ENCODE peak calls at places on chromosomes 16 and 17, in seven cellular contexts. One of them, this sample, is unnamed.
A peak's percentile ranks its signal among the peaks of the same experiment; 100 is the strongest.

GRCh38 chr16:78196527-78196926 is 97.1 kb downstream of the WWOX start:
- DNase-seq in GM04504: no peak
- DNase-seq in stimulated activated CD8-positive, alpha-beta memory T cell treated with anti-CD3 and anti-CD28 coated beads, Interleukin-4, amount 100 ng/mL, for 24 hours: no peak
- DNase-seq in HCT116: no peak
- DNase-seq in M059J: no peak
- DNase-seq in CD4-positive, alpha-beta T cell: no peak
- DNase-seq in GOT3: no peak
- DNase-seq in this sample: no peak

GRCh38 chr17:29077320-29077719 is 34.4 kb downstream of the PIPOX start:
- DNase-seq in GM04504: no peak
- DNase-seq in stimulated activated CD8-positive, alpha-beta memory T cell treated with anti-CD3 and anti-CD28 coated beads, Interleukin-4, amount 100 ng/mL, for 24 hours: no peak
- DNase-seq in HCT116: no peak
- DNase-seq in M059J: no peak
- DNase-seq in CD4-positive, alpha-beta T cell: no peak
- DNase-seq in GOT3: no peak
- DNase-seq in this sample: no peak

GRCh38 chr17:43699438-43699756 is 37.7 kb upstream of the MEOX1 start:
- DNase-seq in GM04504: no peak
- DNase-seq in stimulated activated CD8-positive, alpha-beta memory T cell treated with anti-CD3 and anti-CD28 coated beads, Interleukin-4, amount 100 ng/mL, for 24 hours: no peak
- DNase-seq in HCT116: no peak
- DNase-seq in M059J: no peak
- DNase-seq in CD4-positive, alpha-beta T cell: no peak
- DNase-seq in GOT3: no peak
- DNase-seq in this sample: no peak

GRCh38 chr17:76385892-76386786 is 1.7 kb downstream of the SPHK1 start:
- DNase-seq in GM04504: peak; percentile 83
- DNase-seq in stimulated activated CD8-positive, alpha-beta memory T cell treated with anti-CD3 and anti-CD28 coated beads, Interleukin-4, amount 100 ng/mL, for 24 hours: peak; percentile 71
- DNase-seq in HCT116: peak; percentile 68
- DNase-seq in M059J: peak; percentile 82
- DNase-seq in CD4-positive, alpha-beta T cell: peak; percentile 82
- DNase-seq in GOT3: peak; percentile 53
- DNase-seq in this sample: no peak

GRCh38 chr16:52731219-52731875 is 184.4 kb upstream of the TOX3 start:
- DNase-seq in GM04504: no peak
- DNase-seq in stimulated activated CD8-positive, alpha-beta memory T cell treated with anti-CD3 and anti-CD28 coated beads, Interleukin-4, amount 100 ng/mL, for 24 hours: no peak
- DNase-seq in HCT116: no peak
- DNase-seq in M059J: no peak
- DNase-seq in CD4-positive, alpha-beta T cell: no peak
- DNase-seq in GOT3: no peak
- DNase-seq in this sample: no peak

GRCh38 chr17:81519284-81520020 is 6.9 kb upstream of the ACTG1 start:
- DNase-seq in GM04504: no peak
- DNase-seq in stimulated activated CD8-positive, alpha-beta memory T cell treated with anti-CD3 and anti-CD28 coated beads, Interleukin-4, amount 100 ng/mL, for 24 hours: peak; percentile 51
- DNase-seq in HCT116: peak; percentile 80
- DNase-seq in M059J: peak; percentile 49
- DNase-seq in CD4-positive, alpha-beta T cell: peak; percentile 63
- DNase-seq in GOT3: no peak
- DNase-seq in this sample: no peak

GRCh38 chr17:37067555-37068111 is 118.9 kb downstream of the AATF start:
- DNase-seq in GM04504: peak; percentile 67
- DNase-seq in stimulated activated CD8-positive, alpha-beta memory T cell treated with anti-CD3 and anti-CD28 coated beads, Interleukin-4, amount 100 ng/mL, for 24 hours: no peak
- DNase-seq in HCT116: peak; percentile 69
- DNase-seq in M059J: peak; percentile 89
- DNase-seq in CD4-positive, alpha-beta T cell: no peak
- DNase-seq in GOT3: peak; percentile 22
- DNase-seq in this sample: no peak

GRCh38 chr16:68884391-68884790 is 41.1 kb downstream of the TANGO6 start:
- DNase-seq in GM04504: no peak
- DNase-seq in stimulated activated CD8-positive, alpha-beta memory T cell treated with anti-CD3 and anti-CD28 coated beads, Interleukin-4, amount 100 ng/mL, for 24 hours: no peak
- DNase-seq in HCT116: no peak
- DNase-seq in M059J: no peak
- DNase-seq in CD4-positive, alpha-beta T cell: no peak
- DNase-seq in GOT3: no peak
- DNase-seq in this sample: no peak

GRCh38 chr16:52912565-52913173 is 140.0 kb downstream of the CHD9NB start:
- DNase-seq in GM04504: peak; percentile 13
- DNase-seq in stimulated activated CD8-positive, alpha-beta memory T cell treated with anti-CD3 and anti-CD28 coated beads, Interleukin-4, amount 100 ng/mL, for 24 hours: peak; percentile 6
- DNase-seq in HCT116: peak; percentile 55
- DNase-seq in M059J: peak; percentile 61
- DNase-seq in CD4-positive, alpha-beta T cell: no peak
- DNase-seq in GOT3: no peak
- DNase-seq in this sample: peak; percentile 61

GRCh38 chr16:23079683-23080221 is 69.5 kb downstream of the USP31 start:
- DNase-seq in GM04504: no peak
- DNase-seq in stimulated activated CD8-positive, alpha-beta memory T cell treated with anti-CD3 and anti-CD28 coated beads, Interleukin-4, amount 100 ng/mL, for 24 hours: no peak
- DNase-seq in HCT116: no peak
- DNase-seq in M059J: no peak
- DNase-seq in CD4-positive, alpha-beta T cell: no peak
- DNase-seq in GOT3: no peak
- DNase-seq in this sample: no peak

GRCh38 chr16:6880263-6880662 is 452.4 kb upstream of the RBFOX1 start:
- DNase-seq in GM04504: no peak
- DNase-seq in stimulated activated CD8-positive, alpha-beta memory T cell treated with anti-CD3 and anti-CD28 coated beads, Interleukin-4, amount 100 ng/mL, for 24 hours: no peak
- DNase-seq in HCT116: no peak
- DNase-seq in M059J: no peak
- DNase-seq in CD4-positive, alpha-beta T cell: no peak
- DNase-seq in GOT3: no peak
- DNase-seq in this sample: no peak

GRCh38 chr17:52027620-52028019 is 130.9 kb downstream of the CA10 start:
- DNase-seq in GM04504: peak; percentile 43
- DNase-seq in stimulated activated CD8-positive, alpha-beta memory T cell treated with anti-CD3 and anti-CD28 coated beads, Interleukin-4, amount 100 ng/mL, for 24 hours: no peak
- DNase-seq in HCT116: no peak
- DNase-seq in M059J: peak; percentile 56
- DNase-seq in CD4-positive, alpha-beta T cell: no peak
- DNase-seq in GOT3: no peak
- DNase-seq in this sample: no peak

GRCh38 chr16:27349276-27349675 is 35.5 kb downstream of the IL4R start:
- DNase-seq in GM04504: no peak
- DNase-seq in stimulated activated CD8-positive, alpha-beta memory T cell treated with anti-CD3 and anti-CD28 coated beads, Interleukin-4, amount 100 ng/mL, for 24 hours: no peak
- DNase-seq in HCT116: no peak
- DNase-seq in M059J: no peak
- DNase-seq in CD4-positive, alpha-beta T cell: no peak
- DNase-seq in GOT3: no peak
- DNase-seq in this sample: no peak

GRCh38 chr16:89467382-89467781 is 23.0 kb downstream of the ANKRD11 start:
- DNase-seq in GM04504: no peak
- DNase-seq in stimulated activated CD8-positive, alpha-beta memory T cell treated with anti-CD3 and anti-CD28 coated beads, Interleukin-4, amount 100 ng/mL, for 24 hours: no peak
- DNase-seq in HCT116: no peak
- DNase-seq in M059J: no peak
- DNase-seq in CD4-positive, alpha-beta T cell: no peak
- DNase-seq in GOT3: no peak
- DNase-seq in this sample: no peak

GRCh38 chr16:1564325-1564724 is 30.9 kb downstream of the TMEM204 start:
- DNase-seq in GM04504: no peak
- DNase-seq in stimulated activated CD8-positive, alpha-beta memory T cell treated with anti-CD3 and anti-CD28 coated beads, Interleukin-4, amount 100 ng/mL, for 24 hours: no peak
- DNase-seq in HCT116: no peak
- DNase-seq in M059J: no peak
- DNase-seq in CD4-positive, alpha-beta T cell: no peak
- DNase-seq in GOT3: no peak
- DNase-seq in this sample: no peak

GRCh38 chr17:76700627-76701470 is 9.9 kb downstream of the MXRA7 start:
- DNase-seq in GM04504: peak; percentile 71
- DNase-seq in stimulated activated CD8-positive, alpha-beta memory T cell treated with anti-CD3 and anti-CD28 coated beads, Interleukin-4, amount 100 ng/mL, for 24 hours: no peak
- DNase-seq in HCT116: no peak
- DNase-seq in M059J: no peak
- DNase-seq in CD4-positive, alpha-beta T cell: no peak
- DNase-seq in GOT3: peak; percentile 21
- DNase-seq in this sample: no peak

GRCh38 chr16:89171216-89172170 is at the start of gene CDH15:
- DNase-seq in GM04504: peak; percentile 55
- DNase-seq in stimulated activated CD8-positive, alpha-beta memory T cell treated with anti-CD3 and anti-CD28 coated beads, Interleukin-4, amount 100 ng/mL, for 24 hours: peak; percentile 91
- DNase-seq in HCT116: peak; percentile 98
- DNase-seq in M059J: peak; percentile 82
- DNase-seq in CD4-positive, alpha-beta T cell: peak; percentile 95
- DNase-seq in GOT3: no peak
- DNase-seq in this sample: peak; percentile 93

GRCh38 chr17:15263206-15263579 is 1.9 kb downstream of the PMP22 start:
- DNase-seq in GM04504: peak; percentile 76
- DNase-seq in stimulated activated CD8-positive, alpha-beta memory T cell treated with anti-CD3 and anti-CD28 coated beads, Interleukin-4, amount 100 ng/mL, for 24 hours: no peak
- DNase-seq in HCT116: no peak
- DNase-seq in M059J: peak; percentile 74
- DNase-seq in CD4-positive, alpha-beta T cell: no peak
- DNase-seq in GOT3: peak; percentile 43
- DNase-seq in this sample: no peak

GRCh38 chr16:50067290-50067853 is 1.6 kb downstream of the HEATR3 start:
- DNase-seq in GM04504: no peak
- DNase-seq in stimulated activated CD8-positive, alpha-beta memory T cell treated with anti-CD3 and anti-CD28 coated beads, Interleukin-4, amount 100 ng/mL, for 24 hours: no peak
- DNase-seq in HCT116: peak; percentile 22
- DNase-seq in M059J: peak; percentile 52
- DNase-seq in CD4-positive, alpha-beta T cell: no peak
- DNase-seq in GOT3: no peak
- DNase-seq in this sample: no peak

GRCh38 chr17:50703162-50703561 is 4.6 kb downstream of the ANKRD40 start:
- DNase-seq in GM04504: no peak
- DNase-seq in stimulated activated CD8-positive, alpha-beta memory T cell treated with anti-CD3 and anti-CD28 coated beads, Interleukin-4, amount 100 ng/mL, for 24 hours: no peak
- DNase-seq in HCT116: no peak
- DNase-seq in M059J: no peak
- DNase-seq in CD4-positive, alpha-beta T cell: no peak
- DNase-seq in GOT3: no peak
- DNase-seq in this sample: no peak

GRCh38 chr17:50837286-50837979 is 2.0 kb downstream of the WFIKKN2 start:
- DNase-seq in GM04504: no peak
- DNase-seq in stimulated activated CD8-positive, alpha-beta memory T cell treated with anti-CD3 and anti-CD28 coated beads, Interleukin-4, amount 100 ng/mL, for 24 hours: no peak
- DNase-seq in HCT116: no peak
- DNase-seq in M059J: no peak
- DNase-seq in CD4-positive, alpha-beta T cell: no peak
- DNase-seq in GOT3: no peak
- DNase-seq in this sample: no peak

GRCh38 chr16:88342491-88342890 is 40.3 kb upstream of the ZNF469 start:
- DNase-seq in GM04504: no peak
- DNase-seq in stimulated activated CD8-positive, alpha-beta memory T cell treated with anti-CD3 and anti-CD28 coated beads, Interleukin-4, amount 100 ng/mL, for 24 hours: no peak
- DNase-seq in HCT116: no peak
- DNase-seq in M059J: no peak
- DNase-seq in CD4-positive, alpha-beta T cell: no peak
- DNase-seq in GOT3: no peak
- DNase-seq in this sample: no peak

GRCh38 chr17:27530791-27531391 is 74.6 kb downstream of the KSR1 start:
- DNase-seq in GM04504: no peak
- DNase-seq in stimulated activated CD8-positive, alpha-beta memory T cell treated with anti-CD3 and anti-CD28 coated beads, Interleukin-4, amount 100 ng/mL, for 24 hours: no peak
- DNase-seq in HCT116: no peak
- DNase-seq in M059J: no peak
- DNase-seq in CD4-positive, alpha-beta T cell: no peak
- DNase-seq in GOT3: no peak
- DNase-seq in this sample: no peak

GRCh38 chr17:67289174-67289876 is 44.3 kb upstream of the HELZ start:
- DNase-seq in GM04504: peak; percentile 24
- DNase-seq in stimulated activated CD8-positive, alpha-beta memory T cell treated with anti-CD3 and anti-CD28 coated beads, Interleukin-4, amount 100 ng/mL, for 24 hours: no peak
- DNase-seq in HCT116: no peak
- DNase-seq in M059J: peak; percentile 12
- DNase-seq in CD4-positive, alpha-beta T cell: no peak
- DNase-seq in GOT3: no peak
- DNase-seq in this sample: no peak

GRCh38 chr17:67629963-67630320 is 87.8 kb upstream of the NOL11 start:
- DNase-seq in GM04504: peak; percentile 39
- DNase-seq in stimulated activated CD8-positive, alpha-beta memory T cell treated with anti-CD3 and anti-CD28 coated beads, Interleukin-4, amount 100 ng/mL, for 24 hours: no peak
- DNase-seq in HCT116: peak; percentile 23
- DNase-seq in M059J: peak; percentile 53
- DNase-seq in CD4-positive, alpha-beta T cell: no peak
- DNase-seq in GOT3: no peak
- DNase-seq in this sample: no peak

GRCh38 chr16:70688266-70688742 is 2.5 kb upstream of the MTSS2 start:
- DNase-seq in GM04504: peak; percentile 55
- DNase-seq in stimulated activated CD8-positive, alpha-beta memory T cell treated with anti-CD3 and anti-CD28 coated beads, Interleukin-4, amount 100 ng/mL, for 24 hours: no peak
- DNase-seq in HCT116: no peak
- DNase-seq in M059J: peak; percentile 83
- DNase-seq in CD4-positive, alpha-beta T cell: no peak
- DNase-seq in GOT3: no peak
- DNase-seq in this sample: no peak

This sample was measured in iPS DF 6.9.